ENCODE peak calls at places on chromosome 20, in ten cellular contexts. D is CD8-positive, alpha-beta T cell; X is fibroblast of villous mesenchyme; A is left ventricle myocardium inferior; C is fibroblast of lung; T is AG04450; P is PC-9; H is A549; R is uterus; I is brain microvascular endothelial cell. E is an unnamed sample.
A peak's percentile ranks its signal among the peaks of the same experiment; 100 is the strongest.

GRCh38 chr20:13995086-13995665 is at the start of gene MACROD2:
- DNase-seq in T (no peak), P (peak; percentile 91), X (peak; percentile 64), C (peak; percentile 78), I (peak; percentile 86), A (peak; percentile 82), D (no peak), H (peak; percentile 96), R (peak; percentile 91), E (peak; percentile 96)

GRCh38 chr20:50304883-50305635 is 114.4 kb downstream of the CEBPB start:
- DNase-seq in R (peak; percentile 95), T (peak; percentile 91), D (no peak), X (peak; percentile 99), I (peak; percentile 82), H (no peak), C (peak; percentile 94), P (no peak), A (peak; percentile 90), E (no peak)

GRCh38 chr20:44644384-44645131 is 6.9 kb downstream of the ADA start:
- DNase-seq in T (no peak), D (no peak), R (no peak), H (no peak), A (no peak), P (no peak), C (no peak), I (no peak), X (no peak), E (no peak)

GRCh38 chr20:25389381-25389857 is 1.2 kb downstream of the ABHD12 start:
- DNase-seq in H (no peak), C (peak; percentile 61), T (no peak), D (no peak), I (peak; percentile 23), X (peak; percentile 57), A (no peak), R (no peak), P (no peak), E (no peak)

GRCh38 chr20:62367136-62367482 is at the start of gene LAMA5:
- DNase-seq in X (peak; percentile 45), H (no peak), R (no peak), T (no peak), I (no peak), D (no peak), P (no peak), A (peak; percentile 72), C (peak; percentile 35), E (peak; percentile 62)

GRCh38 chr20:43446361-43446879 is 11.3 kb upstream of the SRSF6 start:
- DNase-seq in A (no peak), T (no peak), D (no peak), X (no peak), P (peak; percentile 23), R (no peak), H (no peak), I (no peak), C (no peak), E (no peak)

GRCh38 chr20:33493076-33493766 is 3.3 kb downstream of the CBFA2T2 start:
- DNase-seq in H (no peak), T (no peak), R (no peak), D (no peak), I (no peak), X (no peak), P (no peak), A (no peak), C (no peak), E (no peak)

GRCh38 chr20:38017959-38018358 is 15.3 kb downstream of the TTI1 start:
- DNase-seq in I (no peak), R (no peak), X (no peak), D (no peak), A (no peak), C (no peak), T (no peak), P (no peak), H (no peak), E (no peak)

GRCh38 chr20:62655291-62656204 is 13.2 kb downstream of the SLCO4A1 start:
- DNase-seq in P (no peak), H (no peak), A (no peak), C (no peak), X (no peak), T (no peak), D (no peak), R (peak; percentile 49), I (no peak), E (no peak)

GRCh38 chr20:24018796-24019195 is 30.2 kb upstream of the GGTLC1 start:
- DNase-seq in D (no peak), X (no peak), T (no peak), R (no peak), H (no peak), C (no peak), A (no peak), I (no peak), P (peak; percentile 63), E (no peak)

GRCh38 chr20:50438986-50439407 is 71.2 kb upstream of the PTPN1 start:
- DNase-seq in R (no peak), P (peak; percentile 98), A (no peak), D (no peak), I (peak; percentile 63), T (no peak), X (peak; percentile 61), C (peak; percentile 74), H (peak; percentile 78), E (no peak)

GRCh38 chr20:3248167-3248992 is 9.4 kb upstream of the SLC4A11 start:
- DNase-seq in P (no peak), X (peak; percentile 39), H (no peak), C (peak; percentile 34), D (no peak), I (no peak), A (peak; percentile 39), T (no peak), R (no peak), E (no peak)

GRCh38 chr20:53468583-53468982 is 125.1 kb downstream of the ZNF217 start:
- DNase-seq in D (no peak), I (no peak), R (no peak), A (no peak), T (no peak), X (no peak), C (no peak), P (no peak), H (no peak), E (no peak)

GRCh38 chr20:59081036-59081435 is 38.5 kb upstream of the PRELID3B start:
- DNase-seq in I (no peak), A (no peak), D (no peak), H (no peak), R (no peak), T (no peak), X (no peak), P (no peak), C (no peak), E (no peak)

GRCh38 chr20:59075934-59076508 is 33.4 kb upstream of the PRELID3B start:
- DNase-seq in X (no peak), A (no peak), P (no peak), I (no peak), C (no peak), R (no peak), D (no peak), H (no peak), T (no peak), E (no peak)

GRCh38 chr20:59077705-59078104 is 35.1 kb upstream of the PRELID3B start:
- DNase-seq in T (no peak), R (no peak), P (no peak), C (no peak), H (no peak), A (no peak), D (no peak), X (no peak), I (no peak), E (no peak)

GRCh38 chr20:59074456-59074855 is 31.9 kb upstream of the PRELID3B start:
- DNase-seq in I (no peak), D (no peak), R (no peak), T (no peak), C (peak; percentile 75), A (no peak), X (no peak), H (no peak), P (peak; percentile 87), E (no peak)

DNA sequence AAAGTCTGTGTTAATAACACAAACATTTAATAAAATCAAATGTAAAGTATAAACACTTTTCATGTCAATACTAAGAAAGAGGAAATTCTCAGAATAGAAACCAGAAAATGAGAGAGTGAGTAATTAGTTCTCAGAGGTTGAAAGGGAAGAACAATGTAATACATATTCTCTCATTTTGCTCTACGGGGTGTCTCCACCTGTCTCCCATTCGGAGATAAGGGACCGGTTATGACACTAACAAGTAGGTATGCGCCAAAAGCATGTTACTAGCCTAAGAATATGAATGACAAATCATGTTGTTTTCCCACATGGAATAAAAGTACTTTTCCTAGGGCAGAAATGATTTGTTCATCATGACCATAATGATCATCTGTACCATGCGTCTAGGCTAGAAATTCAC is 35.6 kb upstream of the PRELID3B start:
- DNase-seq in A (no peak), H (no peak), X (no peak), I (no peak), R (no peak), D (no peak), T (no peak), P (peak; percentile 88), C (no peak), E (no peak)
- TF ChIP-seq CTCF in A (no peak), H (no peak), X (no peak), I (no peak), R (no peak), D (no peak), T (no peak), P (no peak), C (no peak), E (no peak)

GRCh38 chr20:10536531-10536930 is 101.4 kb downstream of the SLX4IP start:
- DNase-seq in A (no peak), R (no peak), P (peak; percentile 45), I (no peak), T (no peak), X (peak; percentile 50), D (no peak), H (no peak), C (peak; percentile 24), E (peak; percentile 42)
- TF ChIP-seq CTCF in A (peak; percentile 29), R (peak; percentile 27), P (peak; percentile 64), I (peak; percentile 80), T (peak; percentile 55), X (peak; percentile 48), D (no peak), H (peak; percentile 68), C (peak; percentile 58), E (peak; percentile 70)

GRCh38 chr20:36493013-36493800 is 48.1 kb upstream of the MYL9 start:
- DNase-seq in C (no peak), H (no peak), T (no peak), A (no peak), R (no peak), I (no peak), X (no peak), D (no peak), P (no peak), E (peak; percentile 33)
- TF ChIP-seq CTCF in C (peak; percentile 32), H (peak; percentile 37), T (peak; percentile 27), A (peak; percentile 50), R (peak; percentile 16), I (peak; percentile 37), X (peak; percentile 34), D (no peak), P (peak; percentile 27), E (peak; percentile 65)

DNA sequence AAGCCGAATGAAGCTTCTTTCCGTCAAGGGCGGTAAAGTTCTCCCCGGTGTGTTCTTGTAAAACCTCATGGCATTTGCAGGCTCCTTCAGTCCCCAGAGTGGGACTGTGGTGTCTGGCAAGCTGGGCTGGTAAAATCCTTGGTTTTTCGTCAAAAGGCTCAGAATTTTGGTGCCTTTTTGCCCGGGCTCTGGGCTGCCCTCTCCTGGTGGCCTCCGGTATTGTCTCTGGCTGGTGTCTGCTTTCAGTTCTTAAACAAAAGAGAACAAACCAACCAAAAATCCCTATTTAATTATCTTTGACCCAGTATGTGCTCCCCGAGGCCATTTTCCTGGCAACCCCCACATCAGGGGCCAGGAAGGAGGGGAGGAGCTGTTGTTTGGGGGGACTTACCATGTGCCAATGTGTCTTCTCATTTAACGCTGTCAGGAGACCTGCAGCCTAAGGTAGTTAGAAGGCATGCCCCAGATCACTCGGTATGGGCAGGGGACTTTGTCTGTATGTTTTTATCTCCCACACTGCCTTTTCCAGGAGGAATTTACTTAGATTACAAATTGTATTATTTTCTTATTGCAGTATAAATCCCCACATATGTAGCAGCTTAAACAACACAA is 11.1 kb downstream of the CDH4 start:
- DNase-seq in I (peak; percentile 38), H (no peak), P (no peak), D (no peak), R (no peak), A (no peak), X (peak; percentile 31), T (no peak), C (no peak), E (no peak)
- TF ChIP-seq CTCF in I (peak; percentile 96), H (peak; percentile 77), P (peak; percentile 95), D (peak; percentile 54), R (peak; percentile 6), A (peak; percentile 82), X (peak; percentile 95), T (peak; percentile 95), C (peak; percentile 99), E (peak; percentile 62)

E was measured in WERI-Rb-1.